ENCODE peak calls at places on chromosomes 1 and 21, in nine cellular contexts. F, C, G, R, T, B, V, K and Z are unnamed samples.
A peak's percentile ranks its signal among the peaks of the same experiment; 100 is the strongest.

GRCh38 chr21:44916965-44917364 is 3.7 kb downstream of the ITGB2 start:
- DNase-seq in F (no peak), V (no peak), B (no peak), G (no peak), K (no peak), T (no peak), R (no peak), C (no peak), Z (no peak)

GRCh38 chr1:245677446-245678240 is 522.9 kb downstream of the KIF26B start:
- DNase-seq in C (no peak), B (peak; percentile 25), K (no peak), R (no peak), V (no peak), G (no peak), F (no peak), T (no peak), Z (no peak)

GRCh38 chr1:42682739-42683529 is 716 bp downstream of the YBX1 start:
- DNase-seq in K (peak; percentile 64), V (no peak), T (peak; percentile 36), C (peak; percentile 64), G (peak; percentile 56), R (peak; percentile 15), B (peak; percentile 83), F (peak; percentile 85), Z (peak; percentile 80)

GRCh38 chr1:247825362-247825761 is 1.4 kb upstream of the OR14A16 start:
- DNase-seq in C (no peak), F (no peak), B (no peak), G (no peak), K (no peak), R (no peak), V (no peak), T (no peak), Z (no peak)

GRCh38 chr1:163337631-163338030 is 15.9 kb downstream of the NUF2 start:
- DNase-seq in T (no peak), V (no peak), K (no peak), G (no peak), R (no peak), C (no peak), B (no peak), F (no peak), Z (no peak)

GRCh38 chr1:206824327-206824726 is 41.1 kb upstream of the IL20 start:
- DNase-seq in V (no peak), K (no peak), C (no peak), R (no peak), T (no peak), G (no peak), B (no peak), F (no peak), Z (no peak)

GRCh38 chr1:119080586-119080985 is 59.9 kb downstream of the WARS2 start:
- DNase-seq in K (no peak), T (no peak), C (no peak), F (no peak), V (no peak), R (no peak), B (peak; percentile 71), G (no peak), Z (no peak)

GRCh38 chr1:156662588-156663055 is 14.6 kb downstream of the NES start:
- DNase-seq in C (no peak), B (no peak), R (no peak), F (no peak), G (no peak), V (no peak), T (no peak), K (no peak), Z (no peak)

GRCh38 chr21:32096411-32096810 is 182.4 kb downstream of the MIS18A start:
- DNase-seq in V (peak; percentile 28), C (no peak), G (no peak), R (no peak), K (no peak), F (no peak), B (no peak), T (no peak), Z (peak; percentile 77)

GRCh38 chr1:56533197-56533596 is 46.2 kb downstream of the PLPP3 start:
- DNase-seq in B (no peak), V (no peak), F (no peak), C (no peak), K (no peak), T (no peak), R (no peak), G (no peak), Z (no peak)

GRCh38 chr1:156813750-156814570 is 2.7 kb downstream of the SH2D2A start:
- DNase-seq in F (peak; percentile 71), V (peak; percentile 75), B (peak; percentile 77), T (peak; percentile 22), C (peak; percentile 73), G (peak; percentile 66), R (peak; percentile 70), K (peak; percentile 45), Z (peak; percentile 83)

GRCh38 chr1:21774835-21775541 is 8.0 kb downstream of the USP48 start:
- DNase-seq in G (no peak), T (no peak), C (no peak), B (peak; percentile 29), K (no peak), V (no peak), R (no peak), F (no peak), Z (no peak)

GRCh38 chr1:51214615-51215131 is 21.4 kb upstream of the RNF11 start:
- DNase-seq in R (no peak), C (no peak), V (no peak), G (no peak), F (no peak), B (no peak), T (no peak), K (no peak), Z (no peak)